ENCODE peak calls at places on chromosomes 3 and 15, in ten cellular contexts. One of them, this sample, is unnamed.

GRCh38 chr3:27289769-27290413 is 79.3 kb downstream of the NEK10 start:
- DNase-seq in A549: no peak
- DNase-seq in stimulated activated CD8-positive, alpha-beta memory T cell treated with anti-CD3 and anti-CD28 coated beads, Interleukin-4, amount 100 ng/mL, for 24 hours: no peak
- DNase-seq in activated T-cell treated with anti-CD3 and anti-CD28 coated beads for 4 hours: no peak
- DNase-seq in Daoy: no peak
- DNase-seq in tibial artery: no peak
- DNase-seq in astrocyte: peak; percentile 39
- DNase-seq in GM10248: no peak
- DNase-seq in non-pigmented ciliary epithelial cell: no peak
- DNase-seq in activated CD8-positive, alpha-beta memory T cell treated with anti-CD3 and anti-CD28 coated beads, Interleukin-2, amount 50 U/mL, for 4 hours: no peak
- DNase-seq in this sample: no peak

GRCh38 chr15:56568466-56569167 is 103.7 kb upstream of the MNS1 start:
- DNase-seq in stimulated activated CD8-positive, alpha-beta memory T cell treated with anti-CD3 and anti-CD28 coated beads, Interleukin-4, amount 100 ng/mL, for 24 hours: no peak
- DNase-seq in Daoy: no peak
- DNase-seq in tibial artery: no peak
- DNase-seq in astrocyte: no peak
- DNase-seq in activated T-cell treated with anti-CD3 and anti-CD28 coated beads for 4 hours: no peak
- DNase-seq in activated CD8-positive, alpha-beta memory T cell treated with anti-CD3 and anti-CD28 coated beads, Interleukin-2, amount 50 U/mL, for 4 hours: no peak
- DNase-seq in GM10248: no peak
- DNase-seq in non-pigmented ciliary epithelial cell: no peak
- DNase-seq in A549: no peak
- DNase-seq in this sample: no peak

GRCh38 chr15:74209997-74210573 is 7.5 kb upstream of the STRA6 start:
- DNase-seq in activated CD8-positive, alpha-beta memory T cell treated with anti-CD3 and anti-CD28 coated beads, Interleukin-2, amount 50 U/mL, for 4 hours: no peak
- DNase-seq in astrocyte: peak; percentile 99
- DNase-seq in non-pigmented ciliary epithelial cell: no peak
- DNase-seq in stimulated activated CD8-positive, alpha-beta memory T cell treated with anti-CD3 and anti-CD28 coated beads, Interleukin-4, amount 100 ng/mL, for 24 hours: no peak
- DNase-seq in GM10248: no peak
- DNase-seq in tibial artery: no peak
- DNase-seq in activated T-cell treated with anti-CD3 and anti-CD28 coated beads for 4 hours: no peak
- DNase-seq in A549: no peak
- DNase-seq in Daoy: peak; percentile 91
- DNase-seq in this sample: no peak

GRCh38 chr3:23834082-23834870 is 28.5 kb downstream of the UBE2E1 start:
- DNase-seq in Daoy: no peak
- DNase-seq in activated CD8-positive, alpha-beta memory T cell treated with anti-CD3 and anti-CD28 coated beads, Interleukin-2, amount 50 U/mL, for 4 hours: no peak
- DNase-seq in A549: no peak
- DNase-seq in non-pigmented ciliary epithelial cell: no peak
- DNase-seq in tibial artery: no peak
- DNase-seq in astrocyte: no peak
- DNase-seq in activated T-cell treated with anti-CD3 and anti-CD28 coated beads for 4 hours: no peak
- DNase-seq in GM10248: no peak
- DNase-seq in stimulated activated CD8-positive, alpha-beta memory T cell treated with anti-CD3 and anti-CD28 coated beads, Interleukin-4, amount 100 ng/mL, for 24 hours: no peak
- DNase-seq in this sample: no peak

GRCh38 chr3:19937459-19938362 is 3.7 kb upstream of the EFHB start:
- DNase-seq in activated T-cell treated with anti-CD3 and anti-CD28 coated beads for 4 hours: no peak
- DNase-seq in stimulated activated CD8-positive, alpha-beta memory T cell treated with anti-CD3 and anti-CD28 coated beads, Interleukin-4, amount 100 ng/mL, for 24 hours: no peak
- DNase-seq in GM10248: no peak
- DNase-seq in activated CD8-positive, alpha-beta memory T cell treated with anti-CD3 and anti-CD28 coated beads, Interleukin-2, amount 50 U/mL, for 4 hours: no peak
- DNase-seq in astrocyte: peak; percentile 84
- DNase-seq in tibial artery: no peak
- DNase-seq in non-pigmented ciliary epithelial cell: peak; percentile 52
- DNase-seq in Daoy: peak; percentile 37
- DNase-seq in A549: no peak
- DNase-seq in this sample: peak; percentile 40

GRCh38 chr3:23202203-23202920 is 765 bp upstream of the UBE2E2 start:
- DNase-seq in non-pigmented ciliary epithelial cell: no peak
- DNase-seq in activated T-cell treated with anti-CD3 and anti-CD28 coated beads for 4 hours: peak; percentile 36
- DNase-seq in tibial artery: no peak
- DNase-seq in GM10248: no peak
- DNase-seq in activated CD8-positive, alpha-beta memory T cell treated with anti-CD3 and anti-CD28 coated beads, Interleukin-2, amount 50 U/mL, for 4 hours: no peak
- DNase-seq in A549: no peak
- DNase-seq in astrocyte: peak; percentile 15
- DNase-seq in Daoy: peak; percentile 4
- DNase-seq in stimulated activated CD8-positive, alpha-beta memory T cell treated with anti-CD3 and anti-CD28 coated beads, Interleukin-4, amount 100 ng/mL, for 24 hours: peak; percentile 6
- DNase-seq in this sample: no peak

GRCh38 chr15:50798684-50799083 is 33.2 kb upstream of the SPPL2A start:
- DNase-seq in activated T-cell treated with anti-CD3 and anti-CD28 coated beads for 4 hours: no peak
- DNase-seq in astrocyte: no peak
- DNase-seq in non-pigmented ciliary epithelial cell: no peak
- DNase-seq in A549: no peak
- DNase-seq in tibial artery: no peak
- DNase-seq in Daoy: no peak
- DNase-seq in GM10248: no peak
- DNase-seq in stimulated activated CD8-positive, alpha-beta memory T cell treated with anti-CD3 and anti-CD28 coated beads, Interleukin-4, amount 100 ng/mL, for 24 hours: no peak
- DNase-seq in activated CD8-positive, alpha-beta memory T cell treated with anti-CD3 and anti-CD28 coated beads, Interleukin-2, amount 50 U/mL, for 4 hours: no peak
- DNase-seq in this sample: no peak

GRCh38 chr3:82080792-82081191 is 319.3 kb upstream of the GBE1 start:
- DNase-seq in GM10248: no peak
- DNase-seq in non-pigmented ciliary epithelial cell: no peak
- DNase-seq in tibial artery: no peak
- DNase-seq in activated T-cell treated with anti-CD3 and anti-CD28 coated beads for 4 hours: no peak
- DNase-seq in A549: no peak
- DNase-seq in activated CD8-positive, alpha-beta memory T cell treated with anti-CD3 and anti-CD28 coated beads, Interleukin-2, amount 50 U/mL, for 4 hours: no peak
- DNase-seq in Daoy: no peak
- DNase-seq in stimulated activated CD8-positive, alpha-beta memory T cell treated with anti-CD3 and anti-CD28 coated beads, Interleukin-4, amount 100 ng/mL, for 24 hours: no peak
- DNase-seq in astrocyte: no peak
- DNase-seq in this sample: no peak

GRCh38 chr15:60704129-60704528 is 225.2 kb upstream of the ICE2 start:
- DNase-seq in stimulated activated CD8-positive, alpha-beta memory T cell treated with anti-CD3 and anti-CD28 coated beads, Interleukin-4, amount 100 ng/mL, for 24 hours: no peak
- DNase-seq in astrocyte: no peak
- DNase-seq in non-pigmented ciliary epithelial cell: no peak
- DNase-seq in Daoy: no peak
- DNase-seq in activated T-cell treated with anti-CD3 and anti-CD28 coated beads for 4 hours: no peak
- DNase-seq in A549: no peak
- DNase-seq in activated CD8-positive, alpha-beta memory T cell treated with anti-CD3 and anti-CD28 coated beads, Interleukin-2, amount 50 U/mL, for 4 hours: peak; percentile 17
- DNase-seq in GM10248: no peak
- DNase-seq in tibial artery: no peak
- DNase-seq in this sample: no peak

GRCh38 chr15:79432345-79433311 is 492 bp downstream of the MINAR1 start:
- DNase-seq in activated CD8-positive, alpha-beta memory T cell treated with anti-CD3 and anti-CD28 coated beads, Interleukin-2, amount 50 U/mL, for 4 hours: no peak
- DNase-seq in GM10248: no peak
- DNase-seq in stimulated activated CD8-positive, alpha-beta memory T cell treated with anti-CD3 and anti-CD28 coated beads, Interleukin-4, amount 100 ng/mL, for 24 hours: no peak
- DNase-seq in tibial artery: no peak
- DNase-seq in Daoy: no peak
- DNase-seq in A549: no peak
- DNase-seq in astrocyte: no peak
- DNase-seq in activated T-cell treated with anti-CD3 and anti-CD28 coated beads for 4 hours: no peak
- DNase-seq in non-pigmented ciliary epithelial cell: no peak
- DNase-seq in this sample: no peak

GRCh38 chr15:77474987-77475385 is 54.3 kb downstream of the HMG20A start:
- DNase-seq in tibial artery: no peak
- DNase-seq in non-pigmented ciliary epithelial cell: no peak
- DNase-seq in astrocyte: no peak
- DNase-seq in stimulated activated CD8-positive, alpha-beta memory T cell treated with anti-CD3 and anti-CD28 coated beads, Interleukin-4, amount 100 ng/mL, for 24 hours: no peak
- DNase-seq in Daoy: no peak
- DNase-seq in GM10248: no peak
- DNase-seq in activated T-cell treated with anti-CD3 and anti-CD28 coated beads for 4 hours: no peak
- DNase-seq in A549: no peak
- DNase-seq in activated CD8-positive, alpha-beta memory T cell treated with anti-CD3 and anti-CD28 coated beads, Interleukin-2, amount 50 U/mL, for 4 hours: no peak
- DNase-seq in this sample: no peak

GRCh38 chr3:77825045-77825827 is 785.3 kb downstream of the ROBO2 start:
- DNase-seq in activated T-cell treated with anti-CD3 and anti-CD28 coated beads for 4 hours: no peak
- DNase-seq in A549: no peak
- DNase-seq in tibial artery: no peak
- DNase-seq in GM10248: no peak
- DNase-seq in non-pigmented ciliary epithelial cell: peak; percentile 90
- DNase-seq in astrocyte: peak; percentile 91
- DNase-seq in activated CD8-positive, alpha-beta memory T cell treated with anti-CD3 and anti-CD28 coated beads, Interleukin-2, amount 50 U/mL, for 4 hours: no peak
- DNase-seq in stimulated activated CD8-positive, alpha-beta memory T cell treated with anti-CD3 and anti-CD28 coated beads, Interleukin-4, amount 100 ng/mL, for 24 hours: no peak
- DNase-seq in Daoy: peak; percentile 0
- DNase-seq in this sample: no peak

GRCh38 chr15:57057134-57057930 is 138.9 kb downstream of the TCF12 start:
- DNase-seq in stimulated activated CD8-positive, alpha-beta memory T cell treated with anti-CD3 and anti-CD28 coated beads, Interleukin-4, amount 100 ng/mL, for 24 hours: no peak
- DNase-seq in activated CD8-positive, alpha-beta memory T cell treated with anti-CD3 and anti-CD28 coated beads, Interleukin-2, amount 50 U/mL, for 4 hours: no peak
- DNase-seq in non-pigmented ciliary epithelial cell: no peak
- DNase-seq in A549: no peak
- DNase-seq in tibial artery: no peak
- DNase-seq in Daoy: no peak
- DNase-seq in GM10248: no peak
- DNase-seq in astrocyte: no peak
- DNase-seq in activated T-cell treated with anti-CD3 and anti-CD28 coated beads for 4 hours: no peak
- DNase-seq in this sample: no peak

GRCh38 chr15:44808557-44808956 is 72.2 kb downstream of the TRIM69 start:
- DNase-seq in tibial artery: no peak
- DNase-seq in activated T-cell treated with anti-CD3 and anti-CD28 coated beads for 4 hours: no peak
- DNase-seq in astrocyte: no peak
- DNase-seq in activated CD8-positive, alpha-beta memory T cell treated with anti-CD3 and anti-CD28 coated beads, Interleukin-2, amount 50 U/mL, for 4 hours: no peak
- DNase-seq in Daoy: no peak
- DNase-seq in non-pigmented ciliary epithelial cell: no peak
- DNase-seq in A549: no peak
- DNase-seq in GM10248: no peak
- DNase-seq in stimulated activated CD8-positive, alpha-beta memory T cell treated with anti-CD3 and anti-CD28 coated beads, Interleukin-4, amount 100 ng/mL, for 24 hours: no peak
- DNase-seq in this sample: no peak

GRCh38 chr3:113117511-113118302 is 93.7 kb upstream of the BOC start:
- DNase-seq in astrocyte: peak; percentile 94
- DNase-seq in stimulated activated CD8-positive, alpha-beta memory T cell treated with anti-CD3 and anti-CD28 coated beads, Interleukin-4, amount 100 ng/mL, for 24 hours: no peak
- DNase-seq in tibial artery: no peak
- DNase-seq in Daoy: peak; percentile 26
- DNase-seq in activated T-cell treated with anti-CD3 and anti-CD28 coated beads for 4 hours: no peak
- DNase-seq in activated CD8-positive, alpha-beta memory T cell treated with anti-CD3 and anti-CD28 coated beads, Interleukin-2, amount 50 U/mL, for 4 hours: no peak
- DNase-seq in A549: no peak
- DNase-seq in GM10248: no peak
- DNase-seq in non-pigmented ciliary epithelial cell: no peak
- DNase-seq in this sample: no peak

GRCh38 chr3:65963787-65964707 is 74.7 kb downstream of the MAGI1 start:
- DNase-seq in activated T-cell treated with anti-CD3 and anti-CD28 coated beads for 4 hours: no peak
- DNase-seq in non-pigmented ciliary epithelial cell: peak; percentile 76
- DNase-seq in stimulated activated CD8-positive, alpha-beta memory T cell treated with anti-CD3 and anti-CD28 coated beads, Interleukin-4, amount 100 ng/mL, for 24 hours: peak; percentile 9
- DNase-seq in A549: peak; percentile 64
- DNase-seq in tibial artery: no peak
- DNase-seq in GM10248: peak; percentile 74
- DNase-seq in activated CD8-positive, alpha-beta memory T cell treated with anti-CD3 and anti-CD28 coated beads, Interleukin-2, amount 50 U/mL, for 4 hours: no peak
- DNase-seq in Daoy: peak; percentile 79
- DNase-seq in astrocyte: peak; percentile 96
- DNase-seq in this sample: peak; percentile 47

GRCh38 chr3:42705962-42706585 is 3.5 kb upstream of the HHATL start:
- DNase-seq in non-pigmented ciliary epithelial cell: no peak
- DNase-seq in activated T-cell treated with anti-CD3 and anti-CD28 coated beads for 4 hours: no peak
- DNase-seq in astrocyte: no peak
- DNase-seq in stimulated activated CD8-positive, alpha-beta memory T cell treated with anti-CD3 and anti-CD28 coated beads, Interleukin-4, amount 100 ng/mL, for 24 hours: no peak
- DNase-seq in GM10248: no peak
- DNase-seq in A549: no peak
- DNase-seq in tibial artery: peak; percentile 6
- DNase-seq in activated CD8-positive, alpha-beta memory T cell treated with anti-CD3 and anti-CD28 coated beads, Interleukin-2, amount 50 U/mL, for 4 hours: no peak
- DNase-seq in Daoy: no peak
- DNase-seq in this sample: no peak

GRCh38 chr3:72210248-72210647 is 425.3 kb upstream of the PROK2 start:
- DNase-seq in astrocyte: peak; percentile 33
- DNase-seq in A549: no peak
- DNase-seq in stimulated activated CD8-positive, alpha-beta memory T cell treated with anti-CD3 and anti-CD28 coated beads, Interleukin-4, amount 100 ng/mL, for 24 hours: no peak
- DNase-seq in GM10248: no peak
- DNase-seq in tibial artery: no peak
- DNase-seq in activated T-cell treated with anti-CD3 and anti-CD28 coated beads for 4 hours: no peak
- DNase-seq in non-pigmented ciliary epithelial cell: no peak
- DNase-seq in activated CD8-positive, alpha-beta memory T cell treated with anti-CD3 and anti-CD28 coated beads, Interleukin-2, amount 50 U/mL, for 4 hours: no peak
- DNase-seq in Daoy: no peak
- DNase-seq in this sample: no peak

GRCh38 chr3:146308222-146308621 is 57.3 kb upstream of the PLSCR4 start:
- DNase-seq in activated CD8-positive, alpha-beta memory T cell treated with anti-CD3 and anti-CD28 coated beads, Interleukin-2, amount 50 U/mL, for 4 hours: no peak
- DNase-seq in non-pigmented ciliary epithelial cell: peak; percentile 73
- DNase-seq in A549: no peak
- DNase-seq in Daoy: peak; percentile 41
- DNase-seq in activated T-cell treated with anti-CD3 and anti-CD28 coated beads for 4 hours: no peak
- DNase-seq in stimulated activated CD8-positive, alpha-beta memory T cell treated with anti-CD3 and anti-CD28 coated beads, Interleukin-4, amount 100 ng/mL, for 24 hours: no peak
- DNase-seq in astrocyte: peak; percentile 90
- DNase-seq in GM10248: no peak
- DNase-seq in tibial artery: no peak
- DNase-seq in this sample: no peak

GRCh38 chr3:29644261-29644660 is 363.4 kb downstream of the RBMS3 start:
- DNase-seq in GM10248: no peak
- DNase-seq in A549: no peak
- DNase-seq in activated T-cell treated with anti-CD3 and anti-CD28 coated beads for 4 hours: no peak
- DNase-seq in astrocyte: no peak
- DNase-seq in non-pigmented ciliary epithelial cell: no peak
- DNase-seq in Daoy: peak; percentile 9
- DNase-seq in activated CD8-positive, alpha-beta memory T cell treated with anti-CD3 and anti-CD28 coated beads, Interleukin-2, amount 50 U/mL, for 4 hours: no peak
- DNase-seq in tibial artery: no peak
- DNase-seq in stimulated activated CD8-positive, alpha-beta memory T cell treated with anti-CD3 and anti-CD28 coated beads, Interleukin-4, amount 100 ng/mL, for 24 hours: no peak
- DNase-seq in this sample: no peak

GRCh38 chr3:98801042-98801747 is 38.1 kb downstream of the ST3GAL6 start:
- DNase-seq in non-pigmented ciliary epithelial cell: no peak
- DNase-seq in A549: no peak
- DNase-seq in Daoy: no peak
- DNase-seq in activated T-cell treated with anti-CD3 and anti-CD28 coated beads for 4 hours: no peak
- DNase-seq in tibial artery: no peak
- DNase-seq in stimulated activated CD8-positive, alpha-beta memory T cell treated with anti-CD3 and anti-CD28 coated beads, Interleukin-4, amount 100 ng/mL, for 24 hours: no peak
- DNase-seq in activated CD8-positive, alpha-beta memory T cell treated with anti-CD3 and anti-CD28 coated beads, Interleukin-2, amount 50 U/mL, for 4 hours: no peak
- DNase-seq in astrocyte: no peak
- DNase-seq in GM10248: no peak
- DNase-seq in this sample: no peak

GRCh38 chr3:176951144-176951543 is 246.1 kb downstream of the TBL1XR1 start:
- DNase-seq in A549: no peak
- DNase-seq in stimulated activated CD8-positive, alpha-beta memory T cell treated with anti-CD3 and anti-CD28 coated beads, Interleukin-4, amount 100 ng/mL, for 24 hours: no peak
- DNase-seq in Daoy: peak; percentile 32
- DNase-seq in astrocyte: peak; percentile 26
- DNase-seq in tibial artery: peak; percentile 56
- DNase-seq in GM10248: no peak
- DNase-seq in activated CD8-positive, alpha-beta memory T cell treated with anti-CD3 and anti-CD28 coated beads, Interleukin-2, amount 50 U/mL, for 4 hours: no peak
- DNase-seq in non-pigmented ciliary epithelial cell: no peak
- DNase-seq in activated T-cell treated with anti-CD3 and anti-CD28 coated beads for 4 hours: no peak
- DNase-seq in this sample: no peak

GRCh38 chr3:121852256-121852655 is 17.2 kb downstream of the EAF2 start:
- DNase-seq in non-pigmented ciliary epithelial cell: no peak
- DNase-seq in activated T-cell treated with anti-CD3 and anti-CD28 coated beads for 4 hours: no peak
- DNase-seq in astrocyte: no peak
- DNase-seq in A549: no peak
- DNase-seq in GM10248: no peak
- DNase-seq in activated CD8-positive, alpha-beta memory T cell treated with anti-CD3 and anti-CD28 coated beads, Interleukin-2, amount 50 U/mL, for 4 hours: no peak
- DNase-seq in stimulated activated CD8-positive, alpha-beta memory T cell treated with anti-CD3 and anti-CD28 coated beads, Interleukin-4, amount 100 ng/mL, for 24 hours: no peak
- DNase-seq in tibial artery: no peak
- DNase-seq in Daoy: no peak
- DNase-seq in this sample: no peak

GRCh38 chr3:107604057-107604802 is 81.5 kb downstream of the BBX start:
- DNase-seq in non-pigmented ciliary epithelial cell: no peak
- DNase-seq in tibial artery: no peak
- DNase-seq in activated T-cell treated with anti-CD3 and anti-CD28 coated beads for 4 hours: no peak
- DNase-seq in A549: no peak
- DNase-seq in Daoy: peak; percentile 8
- DNase-seq in stimulated activated CD8-positive, alpha-beta memory T cell treated with anti-CD3 and anti-CD28 coated beads, Interleukin-4, amount 100 ng/mL, for 24 hours: no peak
- DNase-seq in activated CD8-positive, alpha-beta memory T cell treated with anti-CD3 and anti-CD28 coated beads, Interleukin-2, amount 50 U/mL, for 4 hours: no peak
- DNase-seq in GM10248: no peak
- DNase-seq in astrocyte: peak; percentile 58
- DNase-seq in this sample: no peak

GRCh38 chr3:29468150-29468549 is 187.3 kb downstream of the RBMS3 start:
- DNase-seq in tibial artery: no peak
- DNase-seq in non-pigmented ciliary epithelial cell: no peak
- DNase-seq in stimulated activated CD8-positive, alpha-beta memory T cell treated with anti-CD3 and anti-CD28 coated beads, Interleukin-4, amount 100 ng/mL, for 24 hours: no peak
- DNase-seq in Daoy: no peak
- DNase-seq in activated CD8-positive, alpha-beta memory T cell treated with anti-CD3 and anti-CD28 coated beads, Interleukin-2, amount 50 U/mL, for 4 hours: no peak
- DNase-seq in astrocyte: no peak
- DNase-seq in activated T-cell treated with anti-CD3 and anti-CD28 coated beads for 4 hours: no peak
- DNase-seq in A549: no peak
- DNase-seq in GM10248: no peak
- DNase-seq in this sample: no peak

GRCh38 chr15:30046414-30046813 is 36.3 kb upstream of the GOLGA8J start:
- DNase-seq in GM10248: no peak
- DNase-seq in astrocyte: no peak
- DNase-seq in activated CD8-positive, alpha-beta memory T cell treated with anti-CD3 and anti-CD28 coated beads, Interleukin-2, amount 50 U/mL, for 4 hours: no peak
- DNase-seq in non-pigmented ciliary epithelial cell: no peak
- DNase-seq in A549: no peak
- DNase-seq in tibial artery: no peak
- DNase-seq in stimulated activated CD8-positive, alpha-beta memory T cell treated with anti-CD3 and anti-CD28 coated beads, Interleukin-4, amount 100 ng/mL, for 24 hours: no peak
- DNase-seq in Daoy: no peak
- DNase-seq in activated T-cell treated with anti-CD3 and anti-CD28 coated beads for 4 hours: no peak
- DNase-seq in this sample: no peak

GRCh38 chr3:134326760-134327593 is 47.3 kb downstream of the AMOTL2 start:
- DNase-seq in activated T-cell treated with anti-CD3 and anti-CD28 coated beads for 4 hours: no peak
- DNase-seq in non-pigmented ciliary epithelial cell: peak; percentile 93
- DNase-seq in Daoy: peak; percentile 97
- DNase-seq in A549: no peak
- DNase-seq in stimulated activated CD8-positive, alpha-beta memory T cell treated with anti-CD3 and anti-CD28 coated beads, Interleukin-4, amount 100 ng/mL, for 24 hours: no peak
- DNase-seq in activated CD8-positive, alpha-beta memory T cell treated with anti-CD3 and anti-CD28 coated beads, Interleukin-2, amount 50 U/mL, for 4 hours: no peak
- DNase-seq in tibial artery: peak; percentile 76
- DNase-seq in astrocyte: peak; percentile 98
- DNase-seq in GM10248: no peak
- DNase-seq in this sample: peak; percentile 90

GRCh38 chr3:170745211-170745718 is 124.7 kb downstream of the RPL22L1 start:
- DNase-seq in astrocyte: peak; percentile 89
- DNase-seq in tibial artery: no peak
- DNase-seq in GM10248: no peak
- DNase-seq in Daoy: peak; percentile 75
- DNase-seq in activated CD8-positive, alpha-beta memory T cell treated with anti-CD3 and anti-CD28 coated beads, Interleukin-2, amount 50 U/mL, for 4 hours: no peak
- DNase-seq in non-pigmented ciliary epithelial cell: no peak
- DNase-seq in stimulated activated CD8-positive, alpha-beta memory T cell treated with anti-CD3 and anti-CD28 coated beads, Interleukin-4, amount 100 ng/mL, for 24 hours: no peak
- DNase-seq in A549: no peak
- DNase-seq in activated T-cell treated with anti-CD3 and anti-CD28 coated beads for 4 hours: no peak
- DNase-seq in this sample: no peak

This sample was measured in HepG2.